ENCODE peak calls at places on chromosomes 6 and 20, in six cellular contexts. P, F, W, B, D and J are unnamed samples.

GRCh38 chr6:42260424-42260888 is 42.8 kb upstream of the MRPS10 start:
- DNase-seq in P (no peak), F (no peak), W (no peak), B (peak; percentile 83), D (no peak), J (no peak)

GRCh38 chr6:25248100-25248499 is 31.1 kb upstream of the CARMIL1 start:
- DNase-seq in P (no peak), F (no peak), W (no peak), B (no peak), D (no peak), J (no peak)

GRCh38 chr6:129860901-129861665 is at the start of gene TMEM244:
- DNase-seq in P (no peak), F (no peak), W (no peak), B (no peak), D (no peak), J (no peak)

GRCh38 chr20:17935186-17935585 is 33.4 kb downstream of the SNX5 start:
- DNase-seq in P (no peak), F (no peak), W (no peak), B (no peak), D (no peak), J (no peak)

GRCh38 chr6:56270812-56271441 is 23.5 kb upstream of the COL21A1 start:
- DNase-seq in P (no peak), F (no peak), W (no peak), B (no peak), D (no peak), J (no peak)

GRCh38 chr6:167770291-167770955 is 56.3 kb upstream of the AFDN start:
- DNase-seq in P (no peak), F (no peak), W (no peak), B (no peak), D (no peak), J (no peak)

GRCh38 chr6:165872311-165872710 is 209.3 kb upstream of the PDE10A start:
- DNase-seq in P (no peak), F (no peak), W (no peak), B (no peak), D (no peak), J (no peak)

GRCh38 chr6:19866900-19867627 is 29.9 kb downstream of the ID4 start:
- DNase-seq in P (no peak), F (no peak), W (no peak), B (peak; percentile 71), D (no peak), J (no peak)

GRCh38 chr6:109446072-109446471 is 5.5 kb downstream of the SMPD2 start:
- DNase-seq in P (peak; percentile 28), F (no peak), W (peak; percentile 75), B (no peak), D (no peak), J (no peak)

GRCh38 chr6:156778615-156779205 is 1.5 kb downstream of the ARID1B start:
- DNase-seq in P (peak; percentile 56), F (peak; percentile 59), W (peak; percentile 93), B (no peak), D (no peak), J (no peak)

GRCh38 chr20:23415555-23415954 is 5.7 kb downstream of the NAPB start:
- DNase-seq in P (no peak), F (no peak), W (no peak), B (no peak), D (no peak), J (no peak)

GRCh38 chr6:5325173-5325572 is 63.9 kb downstream of the FARS2 start:
- DNase-seq in P (no peak), F (no peak), W (no peak), B (no peak), D (no peak), J (no peak)

GRCh38 chr20:3430376-3431069 is 23.1 kb upstream of the DNAAF9 start:
- DNase-seq in P (no peak), F (no peak), W (no peak), B (no peak), D (no peak), J (peak; percentile 31)

GRCh38 chr6:105452924-105453756 is 50.3 kb upstream of the PREP start:
- DNase-seq in P (peak; percentile 35), F (no peak), W (no peak), B (no peak), D (no peak), J (no peak)

GRCh38 chr20:24673678-24674570 is 204.5 kb downstream of the SYNDIG1 start:
- DNase-seq in P (no peak), F (peak; percentile 41), W (no peak), B (no peak), D (no peak), J (no peak)

GRCh38 chr20:62319346-62319909 is 16.6 kb downstream of the ADRM1 start:
- DNase-seq in P (no peak), F (no peak), W (peak; percentile 82), B (no peak), D (no peak), J (no peak)

GRCh38 chr6:38640216-38640909 is 634 bp upstream of the BTBD9 start:
- DNase-seq in P (no peak), F (no peak), W (no peak), B (no peak), D (no peak), J (no peak)

GRCh38 chr6:38636027-38636426 is 3.7 kb downstream of the BTBD9 start:
- DNase-seq in P (no peak), F (no peak), W (no peak), B (no peak), D (no peak), J (no peak)

GRCh38 chr6:38637756-38638155 is 2.0 kb downstream of the BTBD9 start:
- DNase-seq in P (no peak), F (no peak), W (no peak), B (no peak), D (no peak), J (no peak)

GRCh38 chr6:38638941-38639497 is 710 bp downstream of the BTBD9 start:
- DNase-seq in P (peak; percentile 60), F (no peak), W (no peak), B (peak; percentile 3), D (no peak), J (peak; percentile 13)

DNA sequence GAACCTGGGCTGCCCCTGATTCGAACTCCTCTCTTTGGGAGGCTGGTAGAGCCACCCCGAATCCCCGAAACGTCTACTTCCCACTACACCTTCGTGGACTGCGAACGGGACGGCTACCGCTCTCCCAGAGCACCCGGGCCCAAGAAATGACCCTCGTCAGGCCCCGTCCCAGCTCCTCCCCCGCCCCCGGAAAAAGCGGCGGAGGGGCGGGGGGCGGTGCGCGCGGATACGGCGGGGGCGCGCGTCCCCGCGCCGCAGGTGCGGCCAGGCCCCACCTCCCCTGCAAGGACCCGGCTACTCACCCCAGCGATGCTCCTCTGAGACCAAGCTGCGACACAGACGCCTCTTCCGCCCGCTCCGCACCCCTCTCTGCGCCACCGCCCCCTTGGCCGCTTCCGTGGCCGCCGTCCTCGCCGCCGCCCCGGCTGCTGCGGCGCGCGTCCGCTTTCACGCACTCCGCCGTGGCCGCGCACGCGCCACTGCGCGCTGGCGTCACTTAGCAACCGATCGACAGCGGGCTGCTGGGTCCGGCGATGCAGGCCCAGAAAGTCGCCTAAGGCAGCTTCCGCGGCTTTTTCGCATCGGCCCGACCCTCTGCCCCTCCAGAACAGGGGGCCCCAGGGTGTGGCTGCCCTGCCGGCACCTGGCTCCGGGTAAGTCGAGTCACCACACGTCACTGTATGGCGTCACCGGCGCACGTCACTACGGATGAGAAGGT is at the start of gene BTBD9:
- DNase-seq in P (peak; percentile 84), F (peak; percentile 67), W (peak; percentile 98), B (peak; percentile 69), D (no peak), J (peak; percentile 73)
- TF ChIP-seq POLR2A in P (no peak), F (no peak), W (peak; percentile 56), B (peak; percentile 30), D (no peak), J (peak; percentile 72)

GRCh38 chr6:138406443-138406842 is 2.4 kb downstream of the HEBP2 start:
- DNase-seq in P (no peak), F (no peak), W (no peak), B (no peak), D (no peak), J (no peak)

GRCh38 chr6:138405816-138406403 is 1.9 kb downstream of the HEBP2 start:
- DNase-seq in P (no peak), F (no peak), W (no peak), B (no peak), D (no peak), J (no peak)

GRCh38 chr6:138410972-138411667 is 7.1 kb downstream of the HEBP2 start:
- DNase-seq in P (no peak), F (no peak), W (no peak), B (peak; percentile 16), D (no peak), J (no peak)

GRCh38 chr6:138415125-138415524 is 11.1 kb downstream of the HEBP2 start:
- DNase-seq in P (no peak), F (no peak), W (no peak), B (no peak), D (no peak), J (no peak)

GRCh38 chr6:138410048-138410735 is 6.2 kb downstream of the HEBP2 start:
- DNase-seq in P (no peak), F (no peak), W (no peak), B (no peak), D (no peak), J (no peak)
- TF ChIP-seq POLR2AphosphoS5 in P (no peak), F (peak; percentile 48), W (no peak), B (no peak), D (no peak), J (no peak)

DNA sequence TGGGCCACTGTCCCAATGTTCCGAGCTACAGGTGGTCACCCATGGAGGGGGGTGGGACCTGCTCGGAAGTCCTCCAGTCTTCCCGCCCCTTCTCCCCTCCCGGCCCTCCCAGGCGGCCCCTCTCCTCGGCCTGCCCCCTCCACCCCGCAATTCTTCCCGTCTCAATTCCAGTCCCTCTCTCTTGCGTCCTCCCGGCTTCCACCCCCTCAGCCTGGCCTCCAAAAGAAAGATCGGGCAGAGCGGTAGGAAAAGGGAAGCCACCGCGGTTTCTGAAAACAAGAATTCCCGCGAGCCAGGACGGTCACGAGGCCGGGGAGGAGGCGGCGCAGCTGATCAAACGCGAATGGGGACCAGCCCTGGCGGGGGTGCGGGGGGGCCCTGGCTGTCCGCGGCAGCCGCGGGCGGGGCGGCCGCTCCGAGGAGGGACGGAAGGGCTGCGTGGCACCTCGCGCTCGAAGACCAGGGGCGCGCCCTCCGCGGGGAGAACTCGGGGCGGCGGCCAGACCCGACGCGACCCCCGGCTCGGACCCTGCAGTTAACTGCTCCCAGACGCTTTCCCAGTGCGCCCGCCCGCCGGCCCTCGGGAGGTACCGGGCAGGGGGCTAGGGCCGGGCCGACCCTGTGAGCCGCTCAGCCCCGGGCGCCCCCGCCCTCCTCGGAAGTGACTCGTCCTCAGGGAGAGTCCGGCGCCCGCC is 1.0 kb downstream of the PXDC1 start:
- DNase-seq in P (peak; percentile 87), F (peak; percentile 89), W (peak; percentile 96), B (no peak), D (no peak), J (peak; percentile 37)
- TF ChIP-seq POLR2A in P (no peak), F (peak; percentile 61), W (peak; percentile 89), B (no peak), D (no peak), J (no peak)

DNA sequence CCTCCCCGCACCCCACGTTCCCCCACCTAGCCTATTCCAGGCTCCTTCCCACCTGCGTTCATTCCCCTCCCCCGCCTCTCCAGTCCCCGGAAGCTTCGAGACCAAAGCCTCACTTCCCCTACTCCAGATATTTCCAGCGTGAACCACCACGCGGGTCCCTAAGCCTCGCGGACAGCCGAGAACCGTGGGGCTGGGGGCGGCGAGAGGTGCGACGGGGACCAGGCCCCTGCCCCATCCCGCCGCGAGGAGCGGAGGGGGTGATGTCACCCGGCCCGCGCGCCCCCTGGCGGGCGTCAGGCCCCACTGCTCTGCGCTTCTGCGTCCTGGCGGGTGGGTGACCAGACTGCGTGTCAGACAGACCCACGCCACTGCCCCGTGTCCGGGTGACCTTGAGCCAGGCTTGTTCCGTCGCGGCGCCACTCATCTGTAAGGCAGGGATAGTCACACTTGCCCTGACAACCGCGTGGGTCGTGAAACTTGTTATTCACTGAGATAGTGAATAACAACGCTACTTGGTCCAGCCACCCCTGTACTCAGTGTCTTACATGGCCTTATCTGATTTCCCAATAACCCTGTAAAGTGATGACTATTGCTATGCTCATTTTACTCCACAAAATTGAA is 9.0 kb upstream of the HSP90AB1 start:
- DNase-seq in P (peak; percentile 79), F (peak; percentile 85), W (peak; percentile 98), B (no peak), D (no peak), J (peak; percentile 84)
- TF ChIP-seq POLR2AphosphoS5 in P (peak; percentile 24), F (peak; percentile 60), W (peak; percentile 15), B (peak; percentile 6), D (peak; percentile 87), J (no peak)